ENCODE peak calls at places on chromosomes 13 and 19, in eight cellular contexts. A is upper lobe of left lung, M is omental fat pad, K is esophagus squamous epithelium, V is progenitor cell of endocrine pancreas, X is body of pancreas, P is HFFc6, G is mesothelial cell of epicardium. Z is an unnamed sample.

GRCh38 chr13:25469179-25469545 is 97.4 kb downstream of the ATP8A2 start:
- DNase-seq in A (no peak), M (no peak), K (no peak), V (no peak), X (no peak), P (no peak), G (no peak), Z (no peak)

GRCh38 chr19:13526552-13526951 is 20.3 kb upstream of the CACNA1A start:
- DNase-seq in A (no peak), M (no peak), K (no peak), V (no peak), X (no peak), P (peak; percentile 5), G (no peak), Z (no peak)

GRCh38 chr13:30576528-30576927 is 41.2 kb upstream of the USPL1 start:
- DNase-seq in A (no peak), M (no peak), K (no peak), V (no peak), X (peak; percentile 16), P (peak; percentile 43), G (no peak), Z (no peak)

GRCh38 chr13:25886438-25887214 is 165.2 kb downstream of the SHISA2 start:
- DNase-seq in A (no peak), M (no peak), K (no peak), V (no peak), X (no peak), P (no peak), G (no peak), Z (no peak)

GRCh38 chr19:55173717-55174409 is 6.2 kb downstream of the SYT5 start:
- DNase-seq in A (no peak), M (no peak), K (no peak), V (no peak), X (peak; percentile 33), P (peak; percentile 81), G (peak; percentile 60), Z (no peak)

GRCh38 chr19:18607222-18608101 is 863 bp upstream of the CRLF1 start:
- DNase-seq in A (no peak), M (no peak), K (no peak), V (no peak), X (no peak), P (no peak), G (no peak), Z (no peak)

GRCh38 chr13:45468676-45469075 is 3.9 kb downstream of the COG3 start:
- DNase-seq in A (no peak), M (no peak), K (no peak), V (no peak), X (no peak), P (no peak), G (no peak), Z (no peak)

GRCh38 chr13:80598189-80598588 is 257.3 kb upstream of the SPRY2 start:
- DNase-seq in A (no peak), M (no peak), K (no peak), V (no peak), X (no peak), P (no peak), G (no peak), Z (no peak)

GRCh38 chr19:16394681-16395375 is 70.2 kb downstream of the KLF2 start:
- DNase-seq in A (no peak), M (no peak), K (no peak), V (no peak), X (no peak), P (no peak), G (no peak), Z (no peak)

GRCh38 chr13:112969692-112970338 is 801 bp downstream of the MCF2L start:
- DNase-seq in A (no peak), M (no peak), K (no peak), V (no peak), X (no peak), P (no peak), G (no peak), Z (no peak)

GRCh38 chr13:20198781-20199180 is 6.0 kb upstream of the GJB2 start:
- DNase-seq in A (no peak), M (no peak), K (no peak), V (no peak), X (no peak), P (no peak), G (no peak), Z (no peak)

GRCh38 chr13:101331731-101332130 is 84.6 kb downstream of the NALCN start:
- DNase-seq in A (no peak), M (no peak), K (no peak), V (no peak), X (no peak), P (no peak), G (no peak), Z (no peak)

GRCh38 chr19:3056454-3057016 is 5.8 kb downstream of the TLE5 start:
- DNase-seq in A (no peak), M (no peak), K (no peak), V (no peak), X (no peak), P (no peak), G (peak; percentile 62), Z (no peak)

GRCh38 chr19:5534787-5535586 is 32.8 kb downstream of the TINCR start:
- DNase-seq in A (no peak), M (no peak), K (no peak), V (no peak), X (no peak), P (no peak), G (no peak), Z (no peak)
- TF ChIP-seq CTCF in A (no peak), M (no peak), K (no peak), V (peak; percentile 49), X (no peak), P (peak; percentile 72), G (no peak), Z (peak; percentile 73)

GRCh38 chr13:98672947-98673545 is 79.4 kb downstream of the SLC15A1 start:
- DNase-seq in A (peak; percentile 80), M (no peak), K (no peak), V (peak; percentile 42), X (peak; percentile 80), P (peak; percentile 62), G (peak; percentile 53), Z (no peak)

GRCh38 chr13:98675837-98676236 is 76.6 kb downstream of the SLC15A1 start:
- DNase-seq in A (no peak), M (no peak), K (no peak), V (no peak), X (no peak), P (no peak), G (no peak), Z (no peak)

GRCh38 chr13:98676239-98676638 is 76.2 kb downstream of the SLC15A1 start:
- DNase-seq in A (no peak), M (no peak), K (no peak), V (no peak), X (no peak), P (no peak), G (no peak), Z (no peak)

GRCh38 chr13:98677398-98677797 is 75.1 kb downstream of the SLC15A1 start:
- DNase-seq in A (no peak), M (no peak), K (no peak), V (no peak), X (no peak), P (peak; percentile 9), G (no peak), Z (no peak)

DNA sequence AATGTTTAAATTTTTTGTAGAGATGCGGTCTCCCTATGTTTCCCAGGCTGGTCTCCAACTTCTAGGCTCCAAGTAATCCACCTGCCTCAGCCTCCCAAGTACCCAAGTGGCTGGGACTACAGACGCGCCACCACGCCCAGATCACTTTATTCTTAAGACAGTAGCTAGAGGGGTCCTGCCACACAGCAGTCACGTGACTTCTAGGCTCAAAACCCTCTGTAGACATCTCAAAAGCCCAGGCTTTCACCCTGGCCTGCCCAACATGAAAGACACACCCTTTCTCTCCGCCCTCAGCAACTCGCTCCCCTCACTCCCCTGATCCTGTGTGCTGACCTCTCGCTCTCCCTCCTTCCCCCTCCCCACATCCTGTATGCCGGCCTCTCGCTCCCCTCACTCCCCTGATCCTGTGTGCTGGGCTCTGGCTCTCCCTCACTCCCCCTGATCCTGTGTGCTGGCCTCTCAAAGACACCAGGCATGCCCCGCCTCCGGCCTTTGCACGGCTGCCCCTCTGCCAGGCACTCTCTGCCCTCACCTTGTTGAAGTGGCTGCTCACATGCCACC is 77.4 kb downstream of the SLC15A1 start:
- DNase-seq in A (no peak), M (no peak), K (no peak), V (no peak), X (no peak), P (no peak), G (no peak), Z (no peak)
- TF ChIP-seq CTCF in A (no peak), M (no peak), K (no peak), V (no peak), X (no peak), P (no peak), G (no peak), Z (no peak)

GRCh38 chr13:51258612-51259358 is 36.6 kb downstream of the FAM124A start:
- DNase-seq in A (no peak), M (no peak), K (no peak), V (no peak), X (no peak), P (no peak), G (no peak), Z (no peak)

GRCh38 chr13:51260154-51260553 is 38.0 kb downstream of the FAM124A start:
- DNase-seq in A (no peak), M (no peak), K (no peak), V (no peak), X (no peak), P (no peak), G (no peak), Z (no peak)

GRCh38 chr13:51259359-51259645 is 37.1 kb downstream of the FAM124A start:
- DNase-seq in A (no peak), M (no peak), K (no peak), V (no peak), X (no peak), P (no peak), G (no peak), Z (no peak)

GRCh38 chr13:51261610-51262249 is 39.5 kb downstream of the FAM124A start:
- DNase-seq in A (no peak), M (no peak), K (no peak), V (no peak), X (no peak), P (no peak), G (no peak), Z (no peak)

DNA sequence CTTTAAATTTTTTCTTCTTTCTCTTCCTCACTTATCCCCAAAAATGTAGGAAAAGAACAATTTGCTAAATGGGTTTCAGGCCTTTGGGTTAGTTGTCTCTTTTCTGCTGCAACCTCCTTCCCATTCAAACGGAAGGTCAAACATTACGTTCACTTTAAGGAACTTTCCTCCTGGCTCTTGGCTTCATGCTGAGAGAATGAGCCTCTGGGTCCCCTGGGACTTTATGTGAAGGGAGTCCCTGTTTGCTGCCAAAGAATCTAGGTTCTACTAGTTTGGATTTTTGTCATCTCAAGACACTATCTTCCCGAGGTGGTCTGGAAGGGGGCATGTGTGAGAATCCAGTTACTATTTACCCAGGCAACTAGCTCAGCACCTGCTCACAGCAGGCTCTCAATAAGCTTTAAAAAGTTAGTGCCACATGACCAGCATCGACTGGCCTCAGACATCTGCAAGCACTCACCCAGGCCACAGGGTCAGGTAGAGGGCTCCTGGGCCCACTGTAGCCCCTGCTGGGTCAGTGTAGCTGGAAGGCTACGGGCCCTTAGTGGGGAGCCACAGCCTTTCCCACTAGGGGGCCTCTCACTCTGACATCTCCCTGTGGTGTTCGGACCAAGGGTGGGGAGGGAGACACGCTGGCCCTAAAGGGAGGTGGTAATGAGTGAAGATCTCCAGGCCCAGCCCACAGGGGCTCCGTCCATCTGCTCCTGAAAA is 40.5 kb downstream of the FAM124A start:
- DNase-seq in A (no peak), M (no peak), K (no peak), V (no peak), X (no peak), P (no peak), G (no peak), Z (no peak)
- TF ChIP-seq CTCF in A (no peak), M (no peak), K (no peak), V (peak; percentile 28), X (no peak), P (peak; percentile 48), G (no peak), Z (no peak)

GRCh38 chr13:107301724-107302374 is 733.9 kb upstream of the ARGLU1 start:
- DNase-seq in A (no peak), M (no peak), K (no peak), V (no peak), X (no peak), P (no peak), G (no peak), Z (no peak)
- TF ChIP-seq CTCF in A (no peak), M (no peak), K (no peak), V (peak; percentile 16), X (no peak), P (no peak), G (no peak), Z (no peak)

Z was measured in type B pancreatic cell.